ENCODE peak calls at places on chromosomes 3 and 15, in eight cellular contexts. One of them, this sample, is unnamed.
A peak's percentile ranks its signal among the peaks of the same experiment; 100 is the strongest.

GRCh38 chr3:99418209-99418635 is 220.2 kb upstream of the COL8A1 start:
- DNase-seq in tibial nerve: no peak
- DNase-seq in body of pancreas: no peak
- DNase-seq in heart left ventricle: no peak
- DNase-seq in suprapubic skin: no peak
- DNase-seq in tibial artery: no peak
- DNase-seq in mucosa of descending colon: no peak
- DNase-seq in sigmoid colon: no peak
- DNase-seq in this sample: no peak

GRCh38 chr3:87805670-87806069 is 253.1 kb downstream of the CGGBP1 start:
- DNase-seq in tibial nerve: no peak
- DNase-seq in body of pancreas: no peak
- DNase-seq in heart left ventricle: no peak
- DNase-seq in suprapubic skin: no peak
- DNase-seq in tibial artery: no peak
- DNase-seq in mucosa of descending colon: no peak
- DNase-seq in sigmoid colon: no peak
- DNase-seq in this sample: no peak

GRCh38 chr3:127990461-127990860 is 61.8 kb upstream of the SEC61A1 start:
- DNase-seq in tibial nerve: no peak
- DNase-seq in body of pancreas: no peak
- DNase-seq in heart left ventricle: no peak
- DNase-seq in suprapubic skin: no peak
- DNase-seq in tibial artery: no peak
- DNase-seq in mucosa of descending colon: no peak
- DNase-seq in sigmoid colon: no peak
- DNase-seq in this sample: no peak

GRCh38 chr3:115086379-115086778 is 60.7 kb downstream of the ZBTB20 start:
- DNase-seq in tibial nerve: no peak
- DNase-seq in body of pancreas: no peak
- DNase-seq in heart left ventricle: no peak
- DNase-seq in suprapubic skin: no peak
- DNase-seq in tibial artery: no peak
- DNase-seq in mucosa of descending colon: no peak
- DNase-seq in sigmoid colon: no peak
- DNase-seq in this sample: no peak

GRCh38 chr3:53346514-53346913 is 829 bp downstream of the DCP1A start:
- DNase-seq in tibial nerve: no peak
- DNase-seq in body of pancreas: no peak
- DNase-seq in heart left ventricle: no peak
- DNase-seq in suprapubic skin: no peak
- DNase-seq in tibial artery: no peak
- DNase-seq in mucosa of descending colon: no peak
- DNase-seq in sigmoid colon: no peak
- DNase-seq in this sample: no peak

GRCh38 chr15:86080302-86080701 is 631 bp downstream of the AGBL1 start:
- DNase-seq in tibial nerve: no peak
- DNase-seq in body of pancreas: no peak
- DNase-seq in heart left ventricle: no peak
- DNase-seq in suprapubic skin: no peak
- DNase-seq in tibial artery: no peak
- DNase-seq in mucosa of descending colon: no peak
- DNase-seq in sigmoid colon: no peak
- DNase-seq in this sample: no peak

GRCh38 chr3:186451371-186451770 is 89.3 kb upstream of the DGKG start:
- DNase-seq in tibial nerve: no peak
- DNase-seq in body of pancreas: no peak
- DNase-seq in heart left ventricle: no peak
- DNase-seq in suprapubic skin: no peak
- DNase-seq in tibial artery: no peak
- DNase-seq in mucosa of descending colon: no peak
- DNase-seq in sigmoid colon: no peak
- DNase-seq in this sample: no peak

GRCh38 chr3:143885803-143886427 is 37.6 kb upstream of the SLC9A9 start:
- DNase-seq in tibial nerve: no peak
- DNase-seq in body of pancreas: peak; percentile 38
- DNase-seq in heart left ventricle: no peak
- DNase-seq in suprapubic skin: no peak
- DNase-seq in tibial artery: no peak
- DNase-seq in mucosa of descending colon: peak; percentile 34
- DNase-seq in sigmoid colon: no peak
- DNase-seq in this sample: peak; percentile 13

GRCh38 chr3:30631237-30631961 is 25.0 kb downstream of the TGFBR2 start:
- DNase-seq in tibial nerve: no peak
- DNase-seq in body of pancreas: no peak
- DNase-seq in heart left ventricle: no peak
- DNase-seq in suprapubic skin: no peak
- DNase-seq in tibial artery: no peak
- DNase-seq in mucosa of descending colon: no peak
- DNase-seq in sigmoid colon: no peak
- DNase-seq in this sample: no peak

GRCh38 chr3:42801784-42802183 is 2.5 kb downstream of the HIGD1A start:
- DNase-seq in tibial nerve: no peak
- DNase-seq in body of pancreas: no peak
- DNase-seq in heart left ventricle: no peak
- DNase-seq in suprapubic skin: no peak
- DNase-seq in tibial artery: no peak
- DNase-seq in mucosa of descending colon: no peak
- DNase-seq in sigmoid colon: no peak
- DNase-seq in this sample: no peak

GRCh38 chr3:42804831-42805821 is 836 bp upstream of the HIGD1A start:
- DNase-seq in tibial nerve: no peak
- DNase-seq in body of pancreas: peak; percentile 59
- DNase-seq in heart left ventricle: peak; percentile 8
- DNase-seq in suprapubic skin: peak; percentile 69
- DNase-seq in tibial artery: peak; percentile 69
- DNase-seq in mucosa of descending colon: peak; percentile 57
- DNase-seq in sigmoid colon: peak; percentile 73
- DNase-seq in this sample: no peak

GRCh38 chr3:42802876-42803799 is 1.2 kb downstream of the HIGD1A start:
- DNase-seq in tibial nerve: no peak
- DNase-seq in body of pancreas: peak; percentile 31
- DNase-seq in heart left ventricle: no peak
- DNase-seq in suprapubic skin: no peak
- DNase-seq in tibial artery: no peak
- DNase-seq in mucosa of descending colon: peak; percentile 50
- DNase-seq in sigmoid colon: no peak
- DNase-seq in this sample: peak; percentile 39

GRCh38 chr3:42803800-42804112 is 534 bp downstream of the HIGD1A start:
- DNase-seq in tibial nerve: no peak
- DNase-seq in body of pancreas: peak; percentile 59
- DNase-seq in heart left ventricle: peak; percentile 43
- DNase-seq in suprapubic skin: no peak
- DNase-seq in tibial artery: no peak
- DNase-seq in mucosa of descending colon: peak; percentile 45
- DNase-seq in sigmoid colon: no peak
- DNase-seq in this sample: peak; percentile 56

DNA sequence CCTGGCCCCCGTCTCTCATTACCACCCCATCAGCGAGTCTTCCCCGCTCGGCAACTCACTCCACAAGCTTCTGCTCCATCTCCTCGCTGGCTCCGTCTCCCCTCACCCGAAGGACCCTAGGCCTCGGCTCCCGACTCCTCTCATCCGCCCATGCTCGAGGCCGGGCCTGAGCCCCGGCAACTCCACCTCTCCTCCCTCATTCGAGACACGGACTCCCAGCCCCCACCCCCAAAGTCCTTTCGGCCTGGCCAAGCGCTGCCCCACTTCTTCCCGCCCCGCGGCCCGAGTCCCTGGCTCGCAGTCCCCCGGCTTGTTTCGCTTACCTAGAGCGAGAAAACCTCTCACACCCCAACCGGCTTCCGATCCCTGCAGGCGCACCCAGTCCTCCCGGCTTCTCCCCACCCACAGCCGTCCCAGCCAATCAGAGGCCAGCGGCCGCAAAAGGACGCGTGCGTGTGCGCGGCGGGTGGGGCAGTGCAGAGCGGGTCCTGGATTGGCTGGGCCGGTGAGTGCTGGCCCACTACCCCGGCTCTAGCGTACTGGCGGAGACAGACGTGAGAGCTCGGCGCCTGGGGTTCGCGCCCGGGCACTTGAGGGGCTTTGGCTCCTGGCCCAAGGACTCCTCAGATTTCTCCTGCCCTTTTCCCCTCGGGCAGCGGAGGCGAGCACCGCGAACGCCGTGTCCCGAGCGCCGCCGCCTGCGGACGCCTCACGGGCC is at the start of gene HIGD1A:
- DNase-seq in tibial nerve: peak; percentile 92
- DNase-seq in body of pancreas: peak; percentile 97
- DNase-seq in heart left ventricle: peak; percentile 97
- DNase-seq in suprapubic skin: peak; percentile 97
- DNase-seq in tibial artery: peak; percentile 98
- DNase-seq in mucosa of descending colon: peak; percentile 96
- DNase-seq in sigmoid colon: peak; percentile 98
- DNase-seq in this sample: peak; percentile 82
- H3K4me1 ChIP-seq in tibial nerve: peaks cover 13% of the 10 kb centered on the region
- H3K4me1 ChIP-seq in body of pancreas: peaks cover 46% of the 10 kb centered on the region
- H3K4me1 ChIP-seq in heart left ventricle: peaks cover 19% of the 10 kb centered on the region
- H3K4me1 ChIP-seq in suprapubic skin: peaks cover 35% of the 10 kb centered on the region
- H3K4me1 ChIP-seq in tibial artery: peaks cover 39% of the 10 kb centered on the region
- H3K4me1 ChIP-seq in mucosa of descending colon: peaks cover 34% of the 10 kb centered on the region
- H3K4me1 ChIP-seq in sigmoid colon: peaks cover 45% of the 10 kb centered on the region
- H3K4me1 ChIP-seq in this sample: peaks cover 8% of the 10 kb centered on the region

GRCh38 chr15:45642203-45642932 is 7.5 kb downstream of the SQOR start:
- DNase-seq in tibial nerve: peak; percentile 26
- DNase-seq in body of pancreas: no peak
- DNase-seq in heart left ventricle: no peak
- DNase-seq in suprapubic skin: no peak
- DNase-seq in tibial artery: peak; percentile 79
- DNase-seq in mucosa of descending colon: no peak
- DNase-seq in sigmoid colon: peak; percentile 73
- DNase-seq in this sample: no peak

GRCh38 chr15:45645026-45645980 is 10.5 kb downstream of the SQOR start:
- DNase-seq in tibial nerve: peak; percentile 39
- DNase-seq in body of pancreas: no peak
- DNase-seq in heart left ventricle: no peak
- DNase-seq in suprapubic skin: no peak
- DNase-seq in tibial artery: no peak
- DNase-seq in mucosa of descending colon: peak; percentile 72
- DNase-seq in sigmoid colon: no peak
- DNase-seq in this sample: no peak

GRCh38 chr15:45646220-45646619 is 11.4 kb downstream of the SQOR start:
- DNase-seq in tibial nerve: no peak
- DNase-seq in body of pancreas: no peak
- DNase-seq in heart left ventricle: no peak
- DNase-seq in suprapubic skin: no peak
- DNase-seq in tibial artery: no peak
- DNase-seq in mucosa of descending colon: no peak
- DNase-seq in sigmoid colon: no peak
- DNase-seq in this sample: no peak

GRCh38 chr15:45641374-45641778 is 6.5 kb downstream of the SQOR start:
- DNase-seq in tibial nerve: peak; percentile 39
- DNase-seq in body of pancreas: peak; percentile 62
- DNase-seq in heart left ventricle: no peak
- DNase-seq in suprapubic skin: peak; percentile 74
- DNase-seq in tibial artery: no peak
- DNase-seq in mucosa of descending colon: peak; percentile 75
- DNase-seq in sigmoid colon: peak; percentile 89
- DNase-seq in this sample: no peak

DNA sequence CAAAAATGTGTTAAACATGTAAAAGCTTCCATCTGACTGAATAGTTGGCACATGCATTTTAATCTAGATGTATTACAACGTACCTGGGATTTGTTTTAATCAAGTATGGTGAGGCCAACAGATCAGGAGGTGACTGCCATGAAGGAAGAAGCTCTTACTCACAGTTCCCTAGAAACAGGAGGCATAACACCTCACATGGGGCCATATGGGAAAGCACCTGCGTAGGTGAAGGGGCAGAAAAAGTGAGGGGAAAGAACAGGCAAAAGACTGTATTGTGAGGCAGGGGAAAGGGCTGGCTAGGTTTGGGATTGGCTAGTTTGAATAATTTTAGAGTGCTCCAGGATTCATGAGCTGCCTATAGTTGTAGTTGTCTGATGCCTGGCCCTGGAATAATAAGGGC is 9.6 kb downstream of the SQOR start:
- DNase-seq in tibial nerve: no peak
- DNase-seq in body of pancreas: no peak
- DNase-seq in heart left ventricle: no peak
- DNase-seq in suprapubic skin: no peak
- DNase-seq in tibial artery: no peak
- DNase-seq in mucosa of descending colon: no peak
- DNase-seq in sigmoid colon: no peak
- DNase-seq in this sample: no peak
- H3K4me1 ChIP-seq in tibial nerve: peaks cover 49% of the 10 kb centered on the region
- H3K4me1 ChIP-seq in body of pancreas: peaks cover 65% of the 10 kb centered on the region
- H3K4me1 ChIP-seq in heart left ventricle: peaks cover 10% of the 10 kb centered on the region
- H3K4me1 ChIP-seq in suprapubic skin: peaks cover 64% of the 10 kb centered on the region
- H3K4me1 ChIP-seq in tibial artery: peaks cover 91% of the 10 kb centered on the region
- H3K4me1 ChIP-seq in mucosa of descending colon: peaks cover 80% of the 10 kb centered on the region
- H3K4me1 ChIP-seq in sigmoid colon: peaks cover 74% of the 10 kb centered on the region
- H3K4me1 ChIP-seq in this sample: peaks cover 20% of the 10 kb centered on the region

DNA sequence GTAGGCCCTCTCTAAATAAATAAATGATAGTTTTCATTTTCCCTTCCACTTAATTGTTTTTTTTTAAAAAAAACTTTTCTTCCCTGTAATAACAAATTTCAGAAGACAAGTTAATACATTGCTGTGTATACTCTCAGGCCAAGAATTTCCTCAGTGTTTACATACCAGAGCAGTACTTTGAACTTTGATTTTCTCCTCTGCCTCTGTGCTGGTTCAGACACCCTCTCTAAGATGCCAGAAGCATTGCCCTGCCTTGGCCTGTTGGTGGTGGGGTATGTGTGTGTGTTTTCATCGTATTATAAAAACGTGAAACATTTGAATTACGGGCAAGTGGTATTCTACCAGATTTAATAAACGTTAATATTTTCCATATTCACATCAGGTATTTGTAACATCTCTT is 70.1 kb downstream of the SMAD3 start:
- DNase-seq in tibial nerve: no peak
- DNase-seq in body of pancreas: peak; percentile 31
- DNase-seq in heart left ventricle: no peak
- DNase-seq in suprapubic skin: no peak
- DNase-seq in tibial artery: peak; percentile 27
- DNase-seq in mucosa of descending colon: no peak
- DNase-seq in sigmoid colon: peak; percentile 63
- DNase-seq in this sample: peak; percentile 83
- H3K4me1 ChIP-seq in tibial nerve: peaks cover 74% of the 10 kb centered on the region
- H3K4me1 ChIP-seq in body of pancreas: peaks cover 100% of the 10 kb centered on the region
- H3K4me1 ChIP-seq in heart left ventricle: peaks cover 26% of the 10 kb centered on the region
- H3K4me1 ChIP-seq in suprapubic skin: peaks cover 85% of the 10 kb centered on the region
- H3K4me1 ChIP-seq in tibial artery: peaks cover 81% of the 10 kb centered on the region
- H3K4me1 ChIP-seq in mucosa of descending colon: peaks cover 24% of the 10 kb centered on the region
- H3K4me1 ChIP-seq in sigmoid colon: peaks cover 96% of the 10 kb centered on the region
- H3K4me1 ChIP-seq in this sample: peaks cover 74% of the 10 kb centered on the region

DNA sequence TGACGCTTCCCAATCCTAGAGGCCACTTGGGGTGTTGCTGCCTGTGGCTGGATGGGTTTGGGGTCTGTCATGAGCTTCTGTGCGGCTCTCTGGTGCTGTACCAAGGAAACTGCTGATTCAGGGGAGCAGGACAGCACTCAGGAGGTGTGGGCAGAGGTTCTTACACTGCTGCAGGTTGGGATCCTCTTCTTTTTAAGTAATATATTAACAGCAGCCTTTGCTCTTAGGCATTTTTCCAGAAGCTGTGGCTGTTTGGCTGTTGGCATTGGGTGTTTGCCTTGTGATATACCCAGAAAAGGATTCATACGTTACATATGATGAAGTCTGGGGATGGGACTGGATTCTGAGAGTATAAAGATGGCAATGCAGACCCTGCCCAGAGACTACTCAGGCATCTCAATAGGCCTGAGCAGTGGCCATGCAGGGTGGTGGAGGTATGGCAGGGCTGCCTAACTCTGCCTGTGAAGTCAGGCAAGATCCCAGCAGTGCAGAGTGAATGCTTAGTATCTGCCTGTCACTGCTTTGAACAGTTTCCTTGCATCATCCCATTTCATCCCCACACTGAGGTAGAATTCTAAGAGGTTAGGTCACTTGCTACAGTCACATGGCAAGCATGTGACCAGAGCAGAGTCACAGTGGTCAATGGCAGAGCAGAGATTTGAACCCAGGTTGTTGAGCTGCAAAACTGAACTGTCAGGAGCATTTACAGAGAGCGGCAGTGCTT is 3.9 kb downstream of the ABHD6 start:
- DNase-seq in tibial nerve: no peak
- DNase-seq in body of pancreas: no peak
- DNase-seq in heart left ventricle: no peak
- DNase-seq in suprapubic skin: no peak
- DNase-seq in tibial artery: no peak
- DNase-seq in mucosa of descending colon: no peak
- DNase-seq in sigmoid colon: no peak
- DNase-seq in this sample: no peak
- H3K4me1 ChIP-seq in tibial nerve: peaks cover 14% of the 10 kb centered on the region
- H3K4me1 ChIP-seq in body of pancreas: peaks cover 17% of the 10 kb centered on the region
- H3K4me1 ChIP-seq in heart left ventricle: peaks cover 6% of the 10 kb centered on the region
- H3K4me1 ChIP-seq in suprapubic skin: peaks cover 42% of the 10 kb centered on the region
- H3K4me1 ChIP-seq in tibial artery: peaks cover 16% of the 10 kb centered on the region
- H3K4me1 ChIP-seq in mucosa of descending colon: peaks cover 6% of the 10 kb centered on the region
- H3K4me1 ChIP-seq in sigmoid colon: peaks cover 34% of the 10 kb centered on the region
- H3K4me1 ChIP-seq in this sample: peaks cover 12% of the 10 kb centered on the region